ENCODE peak calls at places on chromosomes 13 and 19, in six cellular contexts. One of them, this sample, is unnamed.

GRCh38 chr19:47231215-47232054 is 436 bp upstream of the BBC3 start:
- DNase-seq in thoracic aorta: peak
- DNase-seq in Daoy: peak
- DNase-seq in LoVo: peak
- DNase-seq in stimulated activated CD8-positive, alpha-beta memory T cell treated with anti-CD3 and anti-CD28 coated beads, Interleukin-7, amount 100 ng/mL, for 1 hour: peak
- DNase-seq in ELR: peak
- DNase-seq in this sample: peak

GRCh38 chr13:113759525-113760137 is 605 bp downstream of the TMEM255B start:
- DNase-seq in thoracic aorta: no peak
- DNase-seq in Daoy: peak
- DNase-seq in LoVo: no peak
- DNase-seq in stimulated activated CD8-positive, alpha-beta memory T cell treated with anti-CD3 and anti-CD28 coated beads, Interleukin-7, amount 100 ng/mL, for 1 hour: no peak
- DNase-seq in ELR: peak
- DNase-seq in this sample: no peak

GRCh38 chr13:23609414-23610186 is 39.4 kb downstream of the TNFRSF19 start:
- DNase-seq in thoracic aorta: no peak
- DNase-seq in Daoy: peak
- DNase-seq in LoVo: no peak
- DNase-seq in stimulated activated CD8-positive, alpha-beta memory T cell treated with anti-CD3 and anti-CD28 coated beads, Interleukin-7, amount 100 ng/mL, for 1 hour: no peak
- DNase-seq in ELR: peak
- DNase-seq in this sample: peak

GRCh38 chr19:308471-309205 is 17.4 kb upstream of the PLPP2 start:
- DNase-seq in thoracic aorta: no peak
- DNase-seq in Daoy: no peak
- DNase-seq in LoVo: no peak
- DNase-seq in stimulated activated CD8-positive, alpha-beta memory T cell treated with anti-CD3 and anti-CD28 coated beads, Interleukin-7, amount 100 ng/mL, for 1 hour: no peak
- DNase-seq in ELR: no peak
- DNase-seq in this sample: no peak

GRCh38 chr19:41434450-41434849 is 5.3 kb downstream of the DMAC2 start:
- DNase-seq in thoracic aorta: no peak
- DNase-seq in Daoy: no peak
- DNase-seq in LoVo: no peak
- DNase-seq in stimulated activated CD8-positive, alpha-beta memory T cell treated with anti-CD3 and anti-CD28 coated beads, Interleukin-7, amount 100 ng/mL, for 1 hour: no peak
- DNase-seq in ELR: no peak
- DNase-seq in this sample: no peak

GRCh38 chr19:30083701-30084156 is 141.7 kb downstream of the URI1 start:
- DNase-seq in thoracic aorta: no peak
- DNase-seq in Daoy: no peak
- DNase-seq in LoVo: no peak
- DNase-seq in stimulated activated CD8-positive, alpha-beta memory T cell treated with anti-CD3 and anti-CD28 coated beads, Interleukin-7, amount 100 ng/mL, for 1 hour: no peak
- DNase-seq in ELR: no peak
- DNase-seq in this sample: no peak

GRCh38 chr13:23723463-23723862 is 153.3 kb downstream of the TNFRSF19 start:
- DNase-seq in thoracic aorta: no peak
- DNase-seq in Daoy: no peak
- DNase-seq in LoVo: no peak
- DNase-seq in stimulated activated CD8-positive, alpha-beta memory T cell treated with anti-CD3 and anti-CD28 coated beads, Interleukin-7, amount 100 ng/mL, for 1 hour: no peak
- DNase-seq in ELR: peak
- DNase-seq in this sample: peak

GRCh38 chr13:46179576-46180368 is 2.2 kb downstream of the LCP1 start:
- DNase-seq in thoracic aorta: peak
- DNase-seq in Daoy: no peak
- DNase-seq in LoVo: no peak
- DNase-seq in stimulated activated CD8-positive, alpha-beta memory T cell treated with anti-CD3 and anti-CD28 coated beads, Interleukin-7, amount 100 ng/mL, for 1 hour: peak
- DNase-seq in ELR: no peak
- DNase-seq in this sample: no peak

GRCh38 chr19:11693505-11694499 is 44.9 kb downstream of the ZNF823 start:
- DNase-seq in thoracic aorta: no peak
- DNase-seq in Daoy: peak
- DNase-seq in LoVo: peak
- DNase-seq in stimulated activated CD8-positive, alpha-beta memory T cell treated with anti-CD3 and anti-CD28 coated beads, Interleukin-7, amount 100 ng/mL, for 1 hour: no peak
- DNase-seq in ELR: peak
- DNase-seq in this sample: peak

GRCh38 chr13:89153941-89154340 is 1482.8 kb downstream of the SLITRK5 start:
- DNase-seq in thoracic aorta: no peak
- DNase-seq in Daoy: no peak
- DNase-seq in LoVo: no peak
- DNase-seq in stimulated activated CD8-positive, alpha-beta memory T cell treated with anti-CD3 and anti-CD28 coated beads, Interleukin-7, amount 100 ng/mL, for 1 hour: no peak
- DNase-seq in ELR: peak
- DNase-seq in this sample: no peak

GRCh38 chr19:45275370-45275971 is 24.4 kb downstream of the MARK4 start:
- DNase-seq in thoracic aorta: no peak
- DNase-seq in Daoy: peak
- DNase-seq in LoVo: no peak
- DNase-seq in stimulated activated CD8-positive, alpha-beta memory T cell treated with anti-CD3 and anti-CD28 coated beads, Interleukin-7, amount 100 ng/mL, for 1 hour: no peak
- DNase-seq in ELR: no peak
- DNase-seq in this sample: peak

GRCh38 chr19:1942078-1942933 is 1.3 kb downstream of the CSNK1G2 start:
- DNase-seq in thoracic aorta: no peak
- DNase-seq in Daoy: peak
- DNase-seq in LoVo: peak
- DNase-seq in stimulated activated CD8-positive, alpha-beta memory T cell treated with anti-CD3 and anti-CD28 coated beads, Interleukin-7, amount 100 ng/mL, for 1 hour: peak
- DNase-seq in ELR: peak
- DNase-seq in this sample: peak

GRCh38 chr13:46679369-46680180 is 117.4 kb downstream of the ESD start:
- DNase-seq in thoracic aorta: no peak
- DNase-seq in Daoy: peak
- DNase-seq in LoVo: no peak
- DNase-seq in stimulated activated CD8-positive, alpha-beta memory T cell treated with anti-CD3 and anti-CD28 coated beads, Interleukin-7, amount 100 ng/mL, for 1 hour: no peak
- DNase-seq in ELR: peak
- DNase-seq in this sample: peak

GRCh38 chr13:65907656-65908441 is 1322.3 kb downstream of the PCDH9 start:
- DNase-seq in thoracic aorta: no peak
- DNase-seq in Daoy: no peak
- DNase-seq in LoVo: no peak
- DNase-seq in stimulated activated CD8-positive, alpha-beta memory T cell treated with anti-CD3 and anti-CD28 coated beads, Interleukin-7, amount 100 ng/mL, for 1 hour: no peak
- DNase-seq in ELR: peak
- DNase-seq in this sample: peak

GRCh38 chr19:15180451-15181390 is 20.1 kb downstream of the NOTCH3 start:
- DNase-seq in thoracic aorta: no peak
- DNase-seq in Daoy: no peak
- DNase-seq in LoVo: peak
- DNase-seq in stimulated activated CD8-positive, alpha-beta memory T cell treated with anti-CD3 and anti-CD28 coated beads, Interleukin-7, amount 100 ng/mL, for 1 hour: no peak
- DNase-seq in ELR: no peak
- DNase-seq in this sample: no peak

GRCh38 chr13:105346141-105346766 is 1189.2 kb downstream of the EFNB2 start:
- DNase-seq in thoracic aorta: no peak
- DNase-seq in Daoy: peak
- DNase-seq in LoVo: peak
- DNase-seq in stimulated activated CD8-positive, alpha-beta memory T cell treated with anti-CD3 and anti-CD28 coated beads, Interleukin-7, amount 100 ng/mL, for 1 hour: no peak
- DNase-seq in ELR: peak
- DNase-seq in this sample: peak

GRCh38 chr19:31312004-31312403 is 37.2 kb downstream of the TSHZ3 start:
- DNase-seq in thoracic aorta: no peak
- DNase-seq in Daoy: peak
- DNase-seq in LoVo: no peak
- DNase-seq in stimulated activated CD8-positive, alpha-beta memory T cell treated with anti-CD3 and anti-CD28 coated beads, Interleukin-7, amount 100 ng/mL, for 1 hour: no peak
- DNase-seq in ELR: peak
- DNase-seq in this sample: peak

GRCh38 chr19:2494447-2495129 is 18.7 kb downstream of the GADD45B start:
- DNase-seq in thoracic aorta: peak
- DNase-seq in Daoy: peak
- DNase-seq in LoVo: peak
- DNase-seq in stimulated activated CD8-positive, alpha-beta memory T cell treated with anti-CD3 and anti-CD28 coated beads, Interleukin-7, amount 100 ng/mL, for 1 hour: peak
- DNase-seq in ELR: peak
- DNase-seq in this sample: peak

GRCh38 chr19:49932731-49933131 is 3.4 kb upstream of the NUP62 start:
- DNase-seq in thoracic aorta: no peak
- DNase-seq in Daoy: no peak
- DNase-seq in LoVo: no peak
- DNase-seq in stimulated activated CD8-positive, alpha-beta memory T cell treated with anti-CD3 and anti-CD28 coated beads, Interleukin-7, amount 100 ng/mL, for 1 hour: no peak
- DNase-seq in ELR: no peak
- DNase-seq in this sample: no peak

GRCh38 chr19:39310558-39311311 is 9.9 kb downstream of the LRFN1 start:
- DNase-seq in thoracic aorta: no peak
- DNase-seq in Daoy: no peak
- DNase-seq in LoVo: no peak
- DNase-seq in stimulated activated CD8-positive, alpha-beta memory T cell treated with anti-CD3 and anti-CD28 coated beads, Interleukin-7, amount 100 ng/mL, for 1 hour: no peak
- DNase-seq in ELR: peak
- DNase-seq in this sample: no peak

GRCh38 chr13:79044415-79044814 is 361.6 kb downstream of the RBM26 start:
- DNase-seq in thoracic aorta: no peak
- DNase-seq in Daoy: peak
- DNase-seq in LoVo: no peak
- DNase-seq in stimulated activated CD8-positive, alpha-beta memory T cell treated with anti-CD3 and anti-CD28 coated beads, Interleukin-7, amount 100 ng/mL, for 1 hour: no peak
- DNase-seq in ELR: peak
- DNase-seq in this sample: no peak

GRCh38 chr19:18700501-18701249 is 17.2 kb downstream of the CRTC1 start:
- DNase-seq in thoracic aorta: no peak
- DNase-seq in Daoy: peak
- DNase-seq in LoVo: no peak
- DNase-seq in stimulated activated CD8-positive, alpha-beta memory T cell treated with anti-CD3 and anti-CD28 coated beads, Interleukin-7, amount 100 ng/mL, for 1 hour: peak
- DNase-seq in ELR: peak
- DNase-seq in this sample: peak

GRCh38 chr19:16345457-16345856 is 20.8 kb downstream of the KLF2 start:
- DNase-seq in thoracic aorta: no peak
- DNase-seq in Daoy: no peak
- DNase-seq in LoVo: no peak
- DNase-seq in stimulated activated CD8-positive, alpha-beta memory T cell treated with anti-CD3 and anti-CD28 coated beads, Interleukin-7, amount 100 ng/mL, for 1 hour: no peak
- DNase-seq in ELR: no peak
- DNase-seq in this sample: no peak

GRCh38 chr19:36136975-36137686 is 2.7 kb upstream of the CAPNS1 start:
- DNase-seq in thoracic aorta: peak
- DNase-seq in Daoy: peak
- DNase-seq in LoVo: peak
- DNase-seq in stimulated activated CD8-positive, alpha-beta memory T cell treated with anti-CD3 and anti-CD28 coated beads, Interleukin-7, amount 100 ng/mL, for 1 hour: no peak
- DNase-seq in ELR: peak
- DNase-seq in this sample: peak

GRCh38 chr13:77431449-77431848 is 104.1 kb upstream of the SCEL start:
- DNase-seq in thoracic aorta: no peak
- DNase-seq in Daoy: no peak
- DNase-seq in LoVo: no peak
- DNase-seq in stimulated activated CD8-positive, alpha-beta memory T cell treated with anti-CD3 and anti-CD28 coated beads, Interleukin-7, amount 100 ng/mL, for 1 hour: no peak
- DNase-seq in ELR: no peak
- DNase-seq in this sample: no peak

GRCh38 chr13:84648069-84648640 is 765.9 kb upstream of the SLITRK1 start:
- DNase-seq in thoracic aorta: no peak
- DNase-seq in Daoy: no peak
- DNase-seq in LoVo: no peak
- DNase-seq in stimulated activated CD8-positive, alpha-beta memory T cell treated with anti-CD3 and anti-CD28 coated beads, Interleukin-7, amount 100 ng/mL, for 1 hour: no peak
- DNase-seq in ELR: peak
- DNase-seq in this sample: no peak

GRCh38 chr13:105519766-105520165 is 1015.7 kb downstream of the EFNB2 start:
- DNase-seq in thoracic aorta: no peak
- DNase-seq in Daoy: no peak
- DNase-seq in LoVo: no peak
- DNase-seq in stimulated activated CD8-positive, alpha-beta memory T cell treated with anti-CD3 and anti-CD28 coated beads, Interleukin-7, amount 100 ng/mL, for 1 hour: no peak
- DNase-seq in ELR: no peak
- DNase-seq in this sample: no peak

GRCh38 chr13:114121496-114122466 is 10.6 kb downstream of the RASA3 start:
- DNase-seq in thoracic aorta: no peak
- DNase-seq in Daoy: no peak
- DNase-seq in LoVo: no peak
- DNase-seq in stimulated activated CD8-positive, alpha-beta memory T cell treated with anti-CD3 and anti-CD28 coated beads, Interleukin-7, amount 100 ng/mL, for 1 hour: no peak
- DNase-seq in ELR: no peak
- DNase-seq in this sample: no peak